ENCODE peak calls at places on chromosomes 12 and 14, in ten cellular contexts. G is activated naive CD4-positive, alpha-beta T cell treated with anti-CD3 and anti-CD28 coated beads for 36 hours; N is Right ventricle myocardium superior; R is GOT3; V is heart right ventricle; I is activated CD4-positive, CD25-positive, alpha-beta regulatory T cell; M is stimulated activated CD8-positive, alpha-beta memory T cell treated with anti-CD3 and anti-CD28 coated beads, Interleukin-4, amount 100 ng/mL, for 24 hours; C is GM18507; S is fibroblast of gingiva; O is A549. Q is an unnamed sample.

GRCh38 chr12:66636771-66637170 is 42.1 kb downstream of the GRIP1 start:
- DNase-seq in O (no peak), C (no peak), V (peak; percentile 26), N (peak; percentile 56), R (no peak), G (no peak), M (no peak), S (no peak), I (no peak), Q (no peak)

GRCh38 chr14:92785601-92786426 is 8.3 kb upstream of the GOLGA5 start:
- DNase-seq in V (peak; percentile 53), O (peak; percentile 45), S (peak; percentile 65), M (no peak), R (no peak), I (no peak), C (no peak), N (peak; percentile 78), G (no peak), Q (no peak)

GRCh38 chr12:46442239-46442638 is 69.7 kb upstream of the SLC38A2 start:
- DNase-seq in R (no peak), G (no peak), N (no peak), O (no peak), S (peak; percentile 10), V (no peak), I (no peak), M (no peak), C (no peak), Q (no peak)

GRCh38 chr14:96631621-96632362 is 129.6 kb downstream of the PAPOLA start:
- DNase-seq in S (no peak), N (no peak), R (no peak), I (no peak), O (no peak), G (no peak), C (no peak), V (no peak), M (no peak), Q (no peak)

GRCh38 chr14:90490727-90491050 is 93.9 kb downstream of the CALM1 start:
- DNase-seq in R (no peak), V (no peak), I (no peak), N (no peak), S (no peak), M (no peak), O (no peak), G (no peak), C (no peak), Q (no peak)

GRCh38 chr14:96120392-96120791 is 81.2 kb downstream of the C14orf132 start:
- DNase-seq in I (no peak), O (no peak), S (no peak), M (no peak), N (no peak), G (no peak), V (no peak), R (no peak), C (no peak), Q (no peak)

GRCh38 chr12:128662106-128662505 is 161.7 kb downstream of the SLC15A4 start:
- DNase-seq in S (no peak), V (no peak), C (no peak), I (no peak), G (no peak), N (no peak), M (no peak), O (no peak), R (no peak), Q (no peak)

GRCh38 chr14:65224799-65225198 is 122.5 kb upstream of the MAX start:
- DNase-seq in N (no peak), V (no peak), O (no peak), R (no peak), M (no peak), I (no peak), S (peak; percentile 43), G (peak; percentile 46), C (no peak), Q (no peak)

Q was measured in cortex of kidney.